ENCODE peak calls at places on chromosomes 5 and 9, in ten cellular contexts. E is ELR; N is heart left ventricle; W is SJCRH30; F is activated CD4-positive, alpha-beta T cell treated with anti-CD3 and anti-CD28 coated beads, Interleukin-2, amount 50 U/mL, for 4 hours; R is GM04504; V is SW480; J is NCI-H1092 treated with DMSO at 0.1 percent for 48 hours; K is Kasumi-1; I is NCI-H524. B is an unnamed sample.

GRCh38 chr9:98172604-98173003 is 19.8 kb downstream of the CORO2A start:
- DNase-seq in N (no peak), E (no peak), W (peak), I (peak), R (no peak), F (no peak), V (peak), J (peak), K (no peak), B (peak)

GRCh38 chr5:66710557-66710956 is 114.4 kb downstream of the MAST4 start:
- DNase-seq in K (no peak), E (no peak), N (peak), V (no peak), W (no peak), I (no peak), F (no peak), R (no peak), J (no peak), B (no peak)

GRCh38 chr9:88179080-88179521 is 40.8 kb upstream of the SPATA31C2 start:
- DNase-seq in I (no peak), V (peak), R (no peak), W (no peak), N (no peak), F (no peak), E (no peak), K (no peak), J (no peak), B (no peak)

GRCh38 chr9:21481470-21482057 is 549 bp downstream of the IFNE start:
- DNase-seq in I (no peak), N (no peak), E (no peak), W (no peak), V (no peak), F (no peak), K (peak), J (no peak), R (no peak), B (no peak)

GRCh38 chr5:173294673-173295320 is 33.4 kb downstream of the STC2 start:
- DNase-seq in R (no peak), N (no peak), K (no peak), F (no peak), V (no peak), I (no peak), E (no peak), J (no peak), W (peak), B (no peak)

GRCh38 chr5:175214152-175214551 is 229.8 kb downstream of the DRD1 start:
- DNase-seq in F (no peak), J (no peak), W (peak), E (peak), K (no peak), N (no peak), V (peak), R (peak), I (no peak), B (no peak)

GRCh38 chr9:126696091-126696763 is 82.5 kb downstream of the LMX1B start:
- DNase-seq in N (peak), F (no peak), K (no peak), W (no peak), R (no peak), E (no peak), J (no peak), V (no peak), I (no peak), B (no peak)

GRCh38 chr5:142378737-142379365 is 54.0 kb upstream of the SPRY4 start:
- DNase-seq in K (no peak), N (no peak), J (no peak), F (no peak), V (no peak), W (no peak), R (no peak), I (no peak), E (no peak), B (peak)

GRCh38 chr9:134323741-134324358 is 2.4 kb upstream of the RXRA start:
- DNase-seq in K (no peak), E (no peak), W (peak), F (no peak), R (no peak), I (no peak), J (no peak), V (peak), N (peak), B (no peak)

GRCh38 chr9:99013550-99013949 is 69.8 kb downstream of the COL15A1 start:
- DNase-seq in I (no peak), J (no peak), F (no peak), W (no peak), K (no peak), V (no peak), N (no peak), E (no peak), R (no peak), B (no peak)

GRCh38 chr9:126637002-126637849 is 23.5 kb downstream of the LMX1B start:
- DNase-seq in E (no peak), N (no peak), W (no peak), J (no peak), V (peak), F (no peak), I (peak), R (no peak), K (no peak), B (peak)

B was measured in NCI-H82.